ENCODE peak calls at places on chromosomes 16 and 17, in eight cellular contexts. F is lower lobe of right lung; E is activated naive CD4-positive, alpha-beta T cell treated with Interleukin-2 at 50 U/mL for 16 hours; A is T-cell; J is AG10803; X is GM12892; N is HS-5; K is HT-29. U is an unnamed sample.

GRCh38 chr16:67277294-67277998 is 1.9 kb upstream of the PLEKHG4 start:
- DNase-seq in F (no peak), E (no peak), A (no peak), J (peak; percentile 100), X (no peak), N (peak; percentile 97), K (peak; percentile 67), U (peak; percentile 68)

GRCh38 chr17:69485126-69485724 is 70.7 kb downstream of the MAP2K6 start:
- DNase-seq in F (no peak), E (no peak), A (no peak), J (no peak), X (no peak), N (no peak), K (no peak), U (no peak)

GRCh38 chr17:56914641-56915263 is 903 bp upstream of the TRIM25 start:
- DNase-seq in F (no peak), E (no peak), A (no peak), J (no peak), X (no peak), N (no peak), K (peak; percentile 44), U (no peak)

GRCh38 chr17:7897773-7898172 is 9.2 kb downstream of the CHD3 start:
- DNase-seq in F (no peak), E (peak; percentile 16), A (no peak), J (peak; percentile 66), X (no peak), N (no peak), K (peak; percentile 37), U (no peak)

GRCh38 chr17:51764387-51764971 is 394.0 kb downstream of the CA10 start:
- DNase-seq in F (no peak), E (peak; percentile 27), A (no peak), J (peak; percentile 69), X (peak; percentile 21), N (peak; percentile 1), K (peak; percentile 79), U (peak; percentile 42)

GRCh38 chr16:23423496-23424049 is 29.4 kb downstream of the COG7 start:
- DNase-seq in F (peak; percentile 59), E (no peak), A (no peak), J (peak; percentile 96), X (no peak), N (peak; percentile 97), K (peak; percentile 92), U (no peak)

GRCh38 chr17:78622491-78623265 is 45.5 kb upstream of the DNAH17 start:
- DNase-seq in F (no peak), E (no peak), A (no peak), J (no peak), X (no peak), N (no peak), K (no peak), U (no peak)

GRCh38 chr16:4098496-4098895 is 17.7 kb downstream of the ADCY9 start:
- DNase-seq in F (peak; percentile 28), E (no peak), A (no peak), J (no peak), X (no peak), N (no peak), K (no peak), U (no peak)

GRCh38 chr17:7246779-7247178 is 4.5 kb upstream of the GABARAP start:
- DNase-seq in F (no peak), E (no peak), A (no peak), J (no peak), X (no peak), N (no peak), K (no peak), U (no peak)

GRCh38 chr17:41894791-41895331 is 23.9 kb downstream of the ACLY start:
- DNase-seq in F (no peak), E (no peak), A (no peak), J (peak; percentile 84), X (no peak), N (peak; percentile 64), K (no peak), U (no peak)

GRCh38 chr16:88505405-88506082 is 52.5 kb downstream of the ZFPM1 start:
- DNase-seq in F (peak; percentile 72), E (peak; percentile 66), A (peak; percentile 62), J (no peak), X (peak; percentile 74), N (no peak), K (peak; percentile 93), U (peak; percentile 69)

GRCh38 chr16:23359092-23359760 is 57.1 kb downstream of the SCNN1B start:
- DNase-seq in F (peak; percentile 20), E (no peak), A (no peak), J (no peak), X (no peak), N (no peak), K (no peak), U (no peak)

GRCh38 chr17:30600830-30601494 is 123.8 kb downstream of the GOSR1 start:
- DNase-seq in F (no peak), E (peak; percentile 20), A (peak; percentile 15), J (peak; percentile 9), X (peak; percentile 39), N (no peak), K (peak; percentile 47), U (peak; percentile 16)

GRCh38 chr16:70721202-70721963 is 35.5 kb upstream of the MTSS2 start:
- DNase-seq in F (no peak), E (no peak), A (no peak), J (no peak), X (no peak), N (no peak), K (no peak), U (no peak)

GRCh38 chr17:43092891-43093290 is 32.3 kb downstream of the BRCA1 start:
- DNase-seq in F (no peak), E (no peak), A (no peak), J (peak; percentile 73), X (no peak), N (no peak), K (no peak), U (no peak)